ENCODE peak calls at places on chromosomes 2 and 18, in six cellular contexts. N is AG09319, W is NCI-H2081, S is iPS-NIHi11, X is NCI-H1417, M is T follicular helper cell. V is an unnamed sample.

GRCh38 chr2:232976176-232976575 is 36.9 kb downstream of the NGEF start:
- DNase-seq in W (no peak), S (no peak), M (no peak), N (no peak), X (no peak), V (no peak)

GRCh38 chr2:118539290-118539689 is 308.2 kb downstream of the EN1 start:
- DNase-seq in N (no peak), S (peak), W (no peak), M (no peak), X (no peak), V (peak)

GRCh38 chr2:236965021-236965840 is 120.5 kb upstream of the COPS8 start:
- DNase-seq in X (no peak), N (no peak), M (no peak), W (no peak), S (peak), V (peak)

GRCh38 chr2:8115451-8115850 is 566.4 kb upstream of the ID2 start:
- DNase-seq in X (no peak), N (no peak), W (no peak), S (no peak), M (no peak), V (no peak)

GRCh38 chr2:145096582-145096981 is 576.7 kb upstream of the ZEB2 start:
- DNase-seq in S (no peak), N (no peak), W (no peak), X (no peak), M (no peak), V (no peak)

GRCh38 chr18:23650963-23651927 is 11.5 kb downstream of the ANKRD29 start:
- DNase-seq in X (no peak), M (no peak), N (peak), W (peak), S (no peak), V (no peak)

GRCh38 chr2:47664817-47665216 is 118.1 kb upstream of the MSH6 start:
- DNase-seq in N (no peak), S (no peak), X (peak), M (no peak), W (no peak), V (peak)

GRCh38 chr2:73109796-73110540 is 2.8 kb downstream of the RAB11FIP5 start:
- DNase-seq in M (no peak), X (no peak), W (no peak), S (no peak), N (no peak), V (no peak)

GRCh38 chr2:238169021-238169707 is 10.4 kb downstream of the ERFE start:
- DNase-seq in N (peak), W (no peak), M (no peak), X (no peak), S (no peak), V (no peak)

GRCh38 chr2:150531626-150532419 is 44.4 kb upstream of the RND3 start:
- DNase-seq in M (no peak), W (no peak), S (no peak), N (no peak), X (no peak), V (no peak)

GRCh38 chr2:219418155-219418569 is at the start of gene DES:
- DNase-seq in W (no peak), S (peak), X (no peak), M (no peak), N (no peak), V (no peak)

GRCh38 chr2:239506101-239506808 is 105.4 kb upstream of the HDAC4 start:
- DNase-seq in W (no peak), X (peak), S (peak), M (no peak), N (no peak), V (no peak)

GRCh38 chr2:120367649-120368048 is 21.7 kb downstream of the INHBB start:
- DNase-seq in N (no peak), X (no peak), M (no peak), W (no peak), S (no peak), V (no peak)

GRCh38 chr18:48060346-48060745 is 129.9 kb upstream of the SMAD2 start:
- DNase-seq in N (no peak), S (no peak), M (no peak), X (no peak), W (no peak), V (no peak)

GRCh38 chr2:61658841-61659780 is 121.0 kb upstream of the XPO1 start:
- DNase-seq in W (peak), X (peak), M (no peak), N (no peak), S (peak), V (peak)

GRCh38 chr2:135773917-135774316 is 32.3 kb downstream of the UBXN4 start:
- DNase-seq in S (no peak), N (no peak), W (no peak), M (no peak), X (no peak), V (no peak)

GRCh38 chr2:140988597-140988996 is 1142.2 kb downstream of the LRP1B start:
- DNase-seq in S (no peak), X (no peak), M (no peak), W (no peak), N (no peak), V (no peak)

GRCh38 chr2:69304685-69305084 is 82.3 kb downstream of the GFPT1 start:
- DNase-seq in W (no peak), S (no peak), M (no peak), X (no peak), N (no peak), V (no peak)

GRCh38 chr18:62452280-62452824 is 70.5 kb upstream of the ZCCHC2 start:
- DNase-seq in M (no peak), N (no peak), X (no peak), S (no peak), W (no peak), V (no peak)

GRCh38 chr2:111209045-111209514 is 88.4 kb downstream of the BCL2L11 start:
- DNase-seq in S (no peak), W (no peak), M (no peak), N (no peak), X (no peak), V (no peak)

GRCh38 chr2:150528861-150529801 is 41.7 kb upstream of the RND3 start:
- DNase-seq in M (no peak), S (peak), W (no peak), X (no peak), N (peak), V (peak)

GRCh38 chr18:58251416-58251815 is 207.4 kb downstream of the NEDD4L start:
- DNase-seq in M (no peak), X (no peak), S (no peak), N (no peak), W (no peak), V (no peak)

GRCh38 chr2:216880509-216881184 is 20.8 kb upstream of the TNP1 start:
- DNase-seq in M (no peak), X (no peak), N (peak), W (no peak), S (no peak), V (no peak)

GRCh38 chr2:163551974-163552373 is 183.8 kb downstream of the FIGN start:
- DNase-seq in S (no peak), M (no peak), W (no peak), X (no peak), N (no peak), V (no peak)

GRCh38 chr2:213017404-213017803 is 134.0 kb downstream of the IKZF2 start:
- DNase-seq in M (no peak), N (no peak), W (no peak), X (no peak), S (no peak), V (no peak)

GRCh38 chr2:239687441-239687840 is 286.6 kb upstream of the HDAC4 start:
- DNase-seq in M (no peak), N (no peak), X (no peak), S (no peak), W (no peak), V (no peak)

GRCh38 chr2:14480906-14481305 is 151.6 kb upstream of the LRATD1 start:
- DNase-seq in M (no peak), X (no peak), S (no peak), N (no peak), W (no peak), V (no peak)

GRCh38 chr2:59181347-59181746 is 940.2 kb upstream of the FANCL start:
- DNase-seq in S (no peak), X (no peak), M (no peak), W (no peak), N (no peak), V (no peak)

GRCh38 chr2:136116111-136116812 is 1.7 kb downstream of the CXCR4 start:
- DNase-seq in N (no peak), W (no peak), M (peak), X (no peak), S (peak), V (peak)